ENCODE peak calls at places on chromosomes 2 and 18, in four cellular contexts. Y, N, M and U are unnamed samples.

GRCh38 chr2:60552096-60552850 is 1.2 kb downstream of the BCL11A start:
- DNase-seq in M (no peak), N (no peak), Y (no peak), U (no peak)

GRCh38 chr2:235471186-235471747 is 22.6 kb upstream of the AGAP1 start:
- DNase-seq in Y (no peak), N (no peak), M (no peak), U (no peak)

GRCh38 chr18:23200751-23201150 is 65.5 kb downstream of the CABLES1 start:
- DNase-seq in N (no peak), M (no peak), Y (no peak), U (no peak)

GRCh38 chr2:18966131-18966530 is 376.8 kb upstream of the NT5C1B start:
- DNase-seq in Y (no peak), N (no peak), M (no peak), U (no peak)

GRCh38 chr2:19838616-19839015 is 63.2 kb downstream of the TTC32 start:
- DNase-seq in M (no peak), Y (no peak), N (no peak), U (no peak)

GRCh38 chr2:158766524-158766923 is 28.6 kb upstream of the DAPL1 start:
- DNase-seq in M (no peak), Y (no peak), N (no peak), U (no peak)

GRCh38 chr2:217538719-217539118 is 464.1 kb downstream of the TNS1 start:
- DNase-seq in N (no peak), M (no peak), Y (no peak), U (no peak)

GRCh38 chr2:237627463-237628321 is at the start of gene LRRFIP1:
- DNase-seq in M (no peak), N (no peak), Y (no peak), U (peak)

GRCh38 chr2:130796280-130796679 is 40.4 kb upstream of the ARHGEF4 start:
- DNase-seq in Y (no peak), M (no peak), N (no peak), U (peak)

GRCh38 chr2:96146151-96146880 is 1.1 kb upstream of the DUSP2 start:
- DNase-seq in N (peak), Y (no peak), M (peak), U (no peak)

GRCh38 chr2:19301706-19302105 is 56.7 kb downstream of the OSR1 start:
- DNase-seq in Y (no peak), M (no peak), N (no peak), U (no peak)

GRCh38 chr2:25494626-25495025 is 152.9 kb upstream of the DNMT3A start:
- DNase-seq in N (no peak), Y (no peak), M (no peak), U (no peak)

GRCh38 chr2:246489-247145 is 17.2 kb downstream of the SH3YL1 start:
- DNase-seq in N (no peak), Y (peak), M (peak), U (no peak)

GRCh38 chr18:58280159-58280540 is 236.1 kb downstream of the NEDD4L start:
- DNase-seq in N (no peak), M (no peak), Y (no peak), U (no peak)

GRCh38 chr2:70676301-70677035 is 91.5 kb downstream of the ADD2 start:
- DNase-seq in Y (no peak), M (no peak), N (no peak), U (no peak)

GRCh38 chr2:142965464-142965863 is 88.0 kb downstream of the KYNU start:
- DNase-seq in Y (no peak), M (no peak), N (no peak), U (no peak)

GRCh38 chr2:221649045-221649444 is 76.9 kb upstream of the EPHA4 start:
- DNase-seq in N (no peak), M (no peak), Y (no peak), U (no peak)

GRCh38 chr2:165876712-165877111 is 76.9 kb downstream of the TTC21B start:
- DNase-seq in N (no peak), Y (no peak), M (no peak), U (no peak)

GRCh38 chr18:63143246-63143847 is 176.2 kb downstream of the BCL2 start:
- DNase-seq in M (no peak), Y (no peak), N (no peak), U (no peak)

GRCh38 chr2:173323371-173323770 is 31.3 kb upstream of the CDCA7 start:
- DNase-seq in N (no peak), M (no peak), Y (no peak), U (no peak)

GRCh38 chr2:47653909-47654789 is 128.8 kb upstream of the MSH6 start:
- DNase-seq in N (no peak), Y (peak), M (peak), U (no peak)

GRCh38 chr2:1947316-1947715 is 203.0 kb upstream of the PXDN start:
- DNase-seq in N (no peak), M (no peak), Y (no peak), U (no peak)

GRCh38 chr2:150307258-150307657 is 180.2 kb downstream of the RND3 start:
- DNase-seq in Y (no peak), M (no peak), N (no peak), U (no peak)

GRCh38 chr2:150309681-150310080 is 177.8 kb downstream of the RND3 start:
- DNase-seq in M (no peak), Y (no peak), N (no peak), U (no peak)

DNA sequence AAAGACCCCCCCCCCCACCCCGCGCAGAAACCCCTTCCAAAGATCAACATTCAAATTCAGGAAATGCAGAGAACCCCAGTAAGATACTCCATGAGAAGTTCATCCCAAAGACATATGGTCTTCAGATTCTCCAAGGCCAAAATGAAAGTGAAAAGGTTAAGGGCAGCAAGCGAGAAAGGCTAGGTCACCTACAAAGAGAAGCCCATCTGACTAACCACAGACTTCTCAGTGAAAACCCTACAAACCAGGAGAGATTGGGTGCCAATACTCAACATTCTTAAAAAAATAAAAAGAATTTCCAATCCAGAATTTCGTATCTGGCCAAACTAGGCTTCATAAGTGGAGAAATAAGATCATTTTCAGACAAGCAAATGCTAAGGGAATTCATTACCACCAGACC is 175.2 kb downstream of the RND3 start:
- DNase-seq in N (no peak), Y (no peak), M (no peak), U (no peak)
- TF ChIP-seq TAF1 in N (no peak), Y (no peak), M (no peak), U (no peak)

GRCh38 chr18:79772108-79772864 is 25.5 kb upstream of the KCNG2 start:
- DNase-seq in N (no peak), M (no peak), Y (no peak), U (peak)

GRCh38 chr18:79772865-79773696 is 24.7 kb upstream of the KCNG2 start:
- DNase-seq in M (no peak), Y (no peak), N (no peak), U (peak)

GRCh38 chr18:79771446-79772107 is 26.2 kb upstream of the KCNG2 start:
- DNase-seq in N (no peak), M (no peak), Y (no peak), U (no peak)

GRCh38 chr18:79770826-79771225 is 26.9 kb upstream of the KCNG2 start:
- DNase-seq in N (no peak), M (no peak), Y (no peak), U (no peak)

GRCh38 chr18:79770501-79770815 is 27.3 kb upstream of the KCNG2 start:
- DNase-seq in Y (no peak), M (no peak), N (no peak), U (peak)
- TF ChIP-seq CBX5 in Y (no peak), M (no peak), N (no peak), U (no peak)

DNA sequence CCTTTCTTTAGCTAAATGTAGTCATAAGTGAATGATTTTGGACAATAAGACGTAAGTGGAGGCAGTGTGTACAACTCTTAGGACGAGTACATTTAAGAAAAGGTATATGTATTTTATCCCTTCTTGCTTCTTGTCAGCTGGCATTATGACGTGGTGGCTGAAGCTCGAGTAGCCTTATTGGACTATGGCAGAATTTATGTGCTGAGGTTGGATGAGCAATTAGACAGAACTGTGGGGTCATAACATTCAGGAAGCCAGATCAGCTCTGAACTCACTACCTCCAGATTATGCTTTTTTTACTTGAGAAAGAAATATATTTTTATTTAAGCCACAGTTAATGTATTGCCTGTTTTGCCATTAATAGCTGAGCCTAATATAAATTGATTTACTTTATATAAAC is 661.5 kb downstream of the ERBB4 start:
- DNase-seq in Y (no peak), N (no peak), M (no peak), U (no peak)
- TF ChIP-seq TAF1 in Y (no peak), N (no peak), M (no peak), U (no peak)

DNA sequence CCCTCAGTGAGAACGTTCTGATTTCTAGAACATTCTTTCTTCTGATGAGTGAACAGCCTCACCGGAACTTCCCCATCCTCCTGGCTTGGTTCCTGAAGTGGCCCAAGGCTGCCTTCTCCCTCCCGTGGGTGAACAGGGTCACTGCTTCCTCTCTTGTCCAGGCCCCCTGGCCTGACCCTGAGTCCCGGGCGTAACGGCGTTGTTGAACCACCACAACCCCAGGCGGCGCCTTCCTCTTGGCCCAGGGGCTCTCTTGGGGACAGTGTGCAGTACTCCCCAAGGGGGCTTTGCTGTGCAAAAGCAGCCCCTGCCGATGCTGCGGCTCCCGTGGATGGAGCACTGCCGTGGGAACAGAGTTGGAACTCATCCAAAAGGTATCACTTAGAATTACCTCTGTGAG is 147.2 kb downstream of the TSN start:
- DNase-seq in N (no peak), Y (no peak), M (peak), U (no peak)
- TF ChIP-seq CBX5 in N (no peak), Y (no peak), M (no peak), U (no peak)

GRCh38 chr18:79765491-79766245 is 32.1 kb upstream of the KCNG2 start:
- DNase-seq in N (no peak), M (no peak), Y (no peak), U (no peak)

GRCh38 chr18:79775441-79776221 is 22.1 kb upstream of the KCNG2 start:
- DNase-seq in Y (no peak), N (no peak), M (no peak), U (no peak)

GRCh38 chr18:79766308-79766707 is 31.4 kb upstream of the KCNG2 start:
- DNase-seq in N (no peak), Y (no peak), M (no peak), U (no peak)

GRCh38 chr18:79774111-79774510 is 23.6 kb upstream of the KCNG2 start:
- DNase-seq in N (no peak), M (no peak), Y (no peak), U (peak)

GRCh38 chr18:79769698-79770500 is 27.8 kb upstream of the KCNG2 start:
- DNase-seq in Y (no peak), N (no peak), M (no peak), U (peak)
- TF ChIP-seq TAF1 in Y (no peak), N (no peak), M (no peak), U (no peak)

GRCh38 chr2:200130762-200131166 is 175.4 kb downstream of the MAIP1 start:
- DNase-seq in Y (no peak), N (no peak), M (no peak), U (no peak)
- TF ChIP-seq CBX5 in Y (no peak), N (no peak), M (no peak), U (no peak)